ENCODE peak calls at places on chromosomes 13 and 19, in seven cellular contexts. Z is AG10803, F is neural progenitor cell, T is psoas muscle, V is cardiac fibroblast, A is cardiac muscle cell, O is breast epithelium. X is an unnamed sample.

GRCh38 chr19:18698321-18699167 is 15.1 kb downstream of the CRTC1 start:
- DNase-seq in O (no peak), A (no peak), V (no peak), F (peak), T (no peak), Z (no peak), X (no peak)

GRCh38 chr19:45507864-45508680 is 793 bp downstream of the VASP start:
- DNase-seq in A (no peak), T (peak), Z (no peak), O (peak), F (peak), V (no peak), X (peak)

GRCh38 chr13:99989376-99990044 is 7.9 kb downstream of the ZIC2 start:
- DNase-seq in Z (no peak), T (no peak), V (no peak), F (peak), A (no peak), O (no peak), X (peak)

GRCh38 chr13:99310382-99311031 is 3.3 kb upstream of the GPR183 start:
- DNase-seq in O (no peak), T (no peak), A (no peak), Z (peak), V (peak), F (no peak), X (no peak)

GRCh38 chr13:95745752-95746151 is 68.8 kb downstream of the DNAJC3 start:
- DNase-seq in V (peak), Z (no peak), F (no peak), T (no peak), O (no peak), A (peak), X (no peak)

GRCh38 chr19:49417090-49417489 is 6.2 kb downstream of the PTH2 start:
- DNase-seq in V (no peak), T (no peak), O (no peak), A (no peak), F (peak), Z (no peak), X (no peak)

GRCh38 chr13:78046349-78046748 is 127.7 kb upstream of the EDNRB start:
- DNase-seq in T (no peak), V (no peak), Z (no peak), A (no peak), F (no peak), O (no peak), X (no peak)

GRCh38 chr19:37874784-37875183 is 31.6 kb downstream of the WDR87 start:
- DNase-seq in Z (no peak), T (no peak), F (no peak), V (no peak), A (no peak), O (no peak), X (no peak)

GRCh38 chr13:111064661-111065060 is 50.4 kb upstream of the ARHGEF7 start:
- DNase-seq in Z (no peak), O (no peak), T (no peak), V (no peak), F (no peak), A (no peak), X (no peak)

GRCh38 chr19:2089727-2090053 is 6.4 kb downstream of the MOB3A start:
- DNase-seq in V (no peak), O (no peak), Z (no peak), F (no peak), A (no peak), T (no peak), X (no peak)

GRCh38 chr19:50050406-50051223 is 24.8 kb downstream of the ZNF473 start:
- DNase-seq in O (peak), A (peak), F (peak), T (peak), V (peak), Z (peak), X (no peak)

GRCh38 chr13:92821324-92821723 is 405.3 kb upstream of the GPC6 start:
- DNase-seq in V (no peak), F (no peak), T (no peak), Z (no peak), O (no peak), A (no peak), X (no peak)

GRCh38 chr19:41876847-41877489 is at the start of gene CD79A:
- DNase-seq in O (no peak), V (no peak), F (no peak), T (no peak), Z (no peak), A (no peak), X (no peak)

GRCh38 chr19:14459703-14460102 is 15.5 kb downstream of the PTGER1 start:
- DNase-seq in T (no peak), V (no peak), F (no peak), A (no peak), Z (no peak), O (no peak), X (no peak)

GRCh38 chr13:97911311-97912138 is 42.0 kb upstream of the IPO5 start:
- DNase-seq in F (peak), O (no peak), T (no peak), V (no peak), A (no peak), Z (peak), X (peak)

GRCh38 chr19:31450696-31451095 is 101.5 kb upstream of the TSHZ3 start:
- DNase-seq in Z (no peak), A (no peak), F (no peak), O (no peak), V (no peak), T (no peak), X (no peak)

GRCh38 chr19:39083983-39084731 is at the start of gene ACP7:
- DNase-seq in T (no peak), V (no peak), Z (no peak), F (peak), O (no peak), A (peak), X (no peak)

GRCh38 chr13:38687246-38688229 is 661 bp downstream of the FREM2 start:
- DNase-seq in F (peak), T (no peak), Z (no peak), O (no peak), V (no peak), A (peak), X (peak)

GRCh38 chr13:65112123-65113075 is 2117.7 kb downstream of the PCDH9 start:
- DNase-seq in Z (peak), A (no peak), O (no peak), F (no peak), T (no peak), V (no peak), X (no peak)

GRCh38 chr19:13150919-13151604 is 851 bp downstream of the IER2 start:
- DNase-seq in T (no peak), Z (no peak), O (peak), F (peak), A (peak), V (no peak), X (peak)

GRCh38 chr19:1094978-1095701 is at the start of gene POLR2E:
- DNase-seq in O (peak), V (peak), Z (peak), A (peak), F (peak), T (peak), X (peak)

GRCh38 chr13:40488869-40489391 is 177.5 kb downstream of the FOXO1 start:
- DNase-seq in F (no peak), Z (no peak), O (no peak), A (no peak), T (no peak), V (no peak), X (no peak)

GRCh38 chr13:113533441-113533840 is 42.9 kb upstream of the DCUN1D2 start:
- DNase-seq in F (no peak), T (no peak), V (peak), O (no peak), A (peak), Z (peak), X (no peak)

GRCh38 chr13:34654203-34654602 is 287.9 kb upstream of the NBEA start:
- DNase-seq in O (no peak), A (no peak), T (no peak), F (no peak), V (no peak), Z (peak), X (no peak)

GRCh38 chr13:64130170-64130569 is 2714.5 kb upstream of the PCDH20 start:
- DNase-seq in O (no peak), F (no peak), V (no peak), Z (no peak), T (no peak), A (no peak), X (no peak)

GRCh38 chr19:15300533-15301194 is 31.7 kb downstream of the BRD4 start:
- DNase-seq in V (peak), F (no peak), Z (peak), O (no peak), T (no peak), A (no peak), X (no peak)

GRCh38 chr13:109483369-109483768 is 303.0 kb downstream of the IRS2 start:
- DNase-seq in F (no peak), A (no peak), Z (no peak), T (no peak), V (peak), O (no peak), X (peak)

GRCh38 chr19:35608250-35608649 is 4.3 kb upstream of the HAUS5 start:
- DNase-seq in F (no peak), Z (no peak), T (no peak), A (no peak), V (no peak), O (no peak), X (no peak)

GRCh38 chr19:12800344-12800732 is 1.3 kb downstream of the PRDX2 start:
- DNase-seq in A (no peak), T (no peak), F (no peak), V (no peak), Z (no peak), O (no peak), X (no peak)

GRCh38 chr13:36344173-36344572 is 2.0 kb downstream of the SPART start:
- DNase-seq in F (no peak), A (no peak), T (no peak), O (no peak), Z (peak), V (peak), X (no peak)

GRCh38 chr19:42075364-42075615 is 676 bp upstream of the ZNF574 start:
- DNase-seq in F (no peak), Z (no peak), T (no peak), A (no peak), V (peak), O (no peak), X (no peak)

GRCh38 chr13:33509642-33510229 is 224.2 kb upstream of the STARD13 start:
- DNase-seq in O (peak), A (no peak), Z (peak), T (peak), F (peak), V (peak), X (peak)

GRCh38 chr19:19741184-19741583 is 8.3 kb upstream of the ZNF14 start:
- DNase-seq in T (no peak), V (no peak), Z (no peak), A (no peak), O (no peak), F (no peak), X (no peak)
- TF ChIP-seq CTCF in T (no peak), V (no peak), Z (no peak), A (no peak), O (no peak), F (no peak), X (no peak)

GRCh38 chr13:59261928-59262488 is 901.7 kb downstream of the DIAPH3 start:
- DNase-seq in V (peak), Z (no peak), F (peak), T (no peak), A (peak), O (no peak), X (peak)
- TF ChIP-seq CTCF in V (peak), Z (no peak), F (peak), T (peak), A (peak), O (no peak), X (peak)

DNA sequence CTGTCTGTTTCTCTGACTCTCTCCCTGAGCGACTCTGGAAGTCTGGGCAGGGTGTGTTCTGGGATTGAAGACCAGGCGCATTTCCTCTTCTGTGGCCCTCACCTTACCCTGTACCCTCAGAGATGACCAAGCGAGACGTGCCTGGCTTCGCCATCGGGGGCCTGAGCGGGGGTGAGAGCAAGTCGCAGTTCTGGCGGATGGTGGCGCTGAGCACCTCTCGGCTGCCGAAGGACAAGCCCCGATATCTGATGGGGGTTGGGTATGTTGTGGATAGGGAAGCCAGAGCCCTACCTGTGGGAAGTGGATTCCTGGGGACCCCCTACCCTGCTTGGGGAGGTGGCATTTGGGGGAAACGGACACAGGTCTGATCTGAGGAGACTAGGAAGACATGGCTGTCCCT is 5.8 kb upstream of the DNM2 start:
- DNase-seq in F (no peak), A (no peak), O (no peak), V (no peak), Z (no peak), T (no peak), X (no peak)
- TF ChIP-seq CTCF in F (no peak), A (no peak), O (no peak), V (no peak), Z (no peak), T (no peak), X (no peak)

DNA sequence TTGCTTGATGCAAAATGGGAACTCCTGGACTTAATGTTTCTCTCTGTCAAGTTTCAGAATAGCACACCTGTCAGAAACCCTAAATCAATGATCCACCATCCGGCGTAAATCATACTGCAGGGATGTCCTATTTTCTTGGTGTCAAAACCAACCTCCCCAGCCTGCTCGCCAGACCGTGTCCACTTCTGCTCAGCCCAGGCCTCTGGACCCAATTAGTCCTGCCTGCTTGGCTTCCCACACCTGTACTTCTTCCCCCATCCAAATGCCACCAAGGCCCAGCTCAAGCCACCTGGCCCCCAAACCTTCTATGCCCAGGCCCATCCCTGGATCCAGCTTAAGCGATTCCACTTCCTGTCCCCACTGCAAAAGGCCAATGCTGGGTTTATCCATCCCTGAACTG is 25.1 kb upstream of the PEPD start:
- DNase-seq in F (no peak), T (no peak), A (no peak), O (no peak), Z (no peak), V (no peak), X (no peak)
- TF ChIP-seq CTCF in F (no peak), T (no peak), A (no peak), O (no peak), Z (no peak), V (no peak), X (no peak)

DNA sequence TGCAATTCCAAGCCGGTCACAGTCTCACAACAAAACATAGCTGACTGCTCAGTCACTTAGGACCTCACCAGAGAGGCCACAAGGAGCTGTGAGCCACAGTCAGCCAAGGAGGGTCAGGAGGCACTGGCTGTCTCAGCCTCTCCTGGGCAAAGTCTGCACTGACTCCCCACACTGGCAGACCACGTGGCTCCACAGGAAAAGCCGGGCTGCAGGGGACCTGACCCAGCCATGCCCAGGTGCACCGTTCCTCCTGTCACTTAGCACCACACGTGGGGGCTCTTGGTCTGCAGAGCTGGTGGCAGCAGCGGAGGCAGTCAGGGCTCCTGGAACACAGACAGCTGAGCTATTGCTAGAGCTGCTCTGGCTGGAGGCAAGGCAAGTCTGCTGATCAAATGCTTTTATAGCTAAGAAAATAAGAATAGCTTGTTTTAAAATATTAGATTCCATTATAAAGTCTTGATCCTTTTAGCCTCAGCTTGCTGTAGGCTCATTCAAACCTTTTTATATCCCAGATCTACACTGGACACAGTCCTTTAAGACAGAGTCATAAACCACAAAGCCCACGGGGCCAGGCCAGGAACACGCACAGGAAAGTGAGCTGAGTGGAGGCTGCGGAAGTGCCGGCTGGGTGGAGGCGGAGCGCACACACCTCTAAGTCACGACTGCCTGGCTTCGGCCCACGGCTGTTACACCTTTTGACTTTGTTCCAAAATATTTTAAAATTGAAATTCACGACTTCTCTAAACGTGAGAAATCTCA is 744.1 kb downstream of the UQCRFS1 start:
- DNase-seq in F (peak), T (no peak), Z (peak), V (peak), O (no peak), A (no peak), X (no peak)
- TF ChIP-seq CTCF in F (no peak), T (no peak), Z (no peak), V (no peak), O (no peak), A (no peak), X (no peak)